ENCODE peak calls at places on chromosomes 4 and X, in seven cellular contexts. One of them, this sample, is unnamed.

GRCh38 chr4:156896536-156896935 is 75.1 kb downstream of the PDGFC start:
- DNase-seq in uterus: no peak
- DNase-seq in OCI-LY7: no peak
- DNase-seq in nephron progenitor cell: no peak
- DNase-seq in fibroblast of lung: no peak
- DNase-seq in breast epithelium: no peak
- DNase-seq in adrenal gland: no peak
- DNase-seq in this sample: no peak

GRCh38 chr4:7960017-7960789 is 20.5 kb upstream of the AFAP1 start:
- DNase-seq in uterus: peak; percentile 70
- DNase-seq in OCI-LY7: no peak
- DNase-seq in nephron progenitor cell: no peak
- DNase-seq in fibroblast of lung: no peak
- DNase-seq in breast epithelium: no peak
- DNase-seq in adrenal gland: peak; percentile 66
- DNase-seq in this sample: no peak

GRCh38 chr4:1578968-1579833 is 104.9 kb downstream of the FAM53A start:
- DNase-seq in uterus: peak; percentile 70
- DNase-seq in OCI-LY7: peak; percentile 56
- DNase-seq in nephron progenitor cell: peak; percentile 80
- DNase-seq in fibroblast of lung: peak; percentile 45
- DNase-seq in breast epithelium: peak; percentile 58
- DNase-seq in adrenal gland: peak; percentile 76
- DNase-seq in this sample: peak; percentile 98

GRCh38 chr4:86840858-86841257 is 8.3 kb downstream of the SLC10A6 start:
- DNase-seq in uterus: no peak
- DNase-seq in OCI-LY7: no peak
- DNase-seq in nephron progenitor cell: no peak
- DNase-seq in fibroblast of lung: peak; percentile 37
- DNase-seq in breast epithelium: no peak
- DNase-seq in adrenal gland: no peak
- DNase-seq in this sample: no peak

GRCh38 chrX:140764401-140764919 is 54.9 kb downstream of the LINC00632 start:
- DNase-seq in uterus: peak; percentile 12
- DNase-seq in OCI-LY7: no peak
- DNase-seq in nephron progenitor cell: peak; percentile 60
- DNase-seq in fibroblast of lung: peak; percentile 67
- DNase-seq in breast epithelium: no peak
- DNase-seq in adrenal gland: peak; percentile 17
- DNase-seq in this sample: no peak

GRCh38 chrX:127129510-127129909 is 310.0 kb downstream of the PRR32 start:
- DNase-seq in uterus: no peak
- DNase-seq in OCI-LY7: no peak
- DNase-seq in nephron progenitor cell: no peak
- DNase-seq in fibroblast of lung: no peak
- DNase-seq in breast epithelium: no peak
- DNase-seq in adrenal gland: no peak
- DNase-seq in this sample: no peak

GRCh38 chr4:6612961-6613675 is 27.4 kb upstream of the MRFAP1 start:
- DNase-seq in uterus: no peak
- DNase-seq in OCI-LY7: no peak
- DNase-seq in nephron progenitor cell: no peak
- DNase-seq in fibroblast of lung: no peak
- DNase-seq in breast epithelium: no peak
- DNase-seq in adrenal gland: no peak
- DNase-seq in this sample: no peak

GRCh38 chrX:1449581-1450149 is 3.0 kb downstream of the ASMTL start:
- DNase-seq in uterus: no peak
- DNase-seq in OCI-LY7: no peak
- DNase-seq in nephron progenitor cell: no peak
- DNase-seq in fibroblast of lung: no peak
- DNase-seq in breast epithelium: no peak
- DNase-seq in adrenal gland: no peak
- DNase-seq in this sample: no peak

GRCh38 chr4:87803421-87803820 is 4.1 kb downstream of the IBSP start:
- DNase-seq in uterus: no peak
- DNase-seq in OCI-LY7: no peak
- DNase-seq in nephron progenitor cell: no peak
- DNase-seq in fibroblast of lung: no peak
- DNase-seq in breast epithelium: no peak
- DNase-seq in adrenal gland: no peak
- DNase-seq in this sample: no peak

GRCh38 chr4:167290684-167291083 is 56.4 kb upstream of the SPOCK3 start:
- DNase-seq in uterus: no peak
- DNase-seq in OCI-LY7: no peak
- DNase-seq in nephron progenitor cell: no peak
- DNase-seq in fibroblast of lung: peak; percentile 23
- DNase-seq in breast epithelium: no peak
- DNase-seq in adrenal gland: no peak
- DNase-seq in this sample: no peak

GRCh38 chrX:46573896-46574336 is 351 bp downstream of the CHST7 start:
- DNase-seq in uterus: peak; percentile 41
- DNase-seq in OCI-LY7: peak; percentile 86
- DNase-seq in nephron progenitor cell: peak; percentile 44
- DNase-seq in fibroblast of lung: peak; percentile 65
- DNase-seq in breast epithelium: peak; percentile 40
- DNase-seq in adrenal gland: peak; percentile 38
- DNase-seq in this sample: peak; percentile 88

GRCh38 chr4:7582313-7583096 is 147.8 kb upstream of the PSAPL1 start:
- DNase-seq in uterus: no peak
- DNase-seq in OCI-LY7: no peak
- DNase-seq in nephron progenitor cell: no peak
- DNase-seq in fibroblast of lung: no peak
- DNase-seq in breast epithelium: no peak
- DNase-seq in adrenal gland: no peak
- DNase-seq in this sample: no peak

GRCh38 chrX:35351212-35351611 is 408.6 kb downstream of the FAM47B start:
- DNase-seq in uterus: no peak
- DNase-seq in OCI-LY7: no peak
- DNase-seq in nephron progenitor cell: no peak
- DNase-seq in fibroblast of lung: no peak
- DNase-seq in breast epithelium: no peak
- DNase-seq in adrenal gland: no peak
- DNase-seq in this sample: no peak

GRCh38 chr4:1130318-1131186 is 17.2 kb upstream of the RNF212 start:
- DNase-seq in uterus: peak; percentile 68
- DNase-seq in OCI-LY7: peak; percentile 82
- DNase-seq in nephron progenitor cell: peak; percentile 74
- DNase-seq in fibroblast of lung: peak; percentile 60
- DNase-seq in breast epithelium: peak; percentile 44
- DNase-seq in adrenal gland: peak; percentile 68
- DNase-seq in this sample: peak; percentile 87

GRCh38 chrX:87679849-87680248 is 162.2 kb downstream of the KLHL4 start:
- DNase-seq in uterus: no peak
- DNase-seq in OCI-LY7: no peak
- DNase-seq in nephron progenitor cell: no peak
- DNase-seq in fibroblast of lung: no peak
- DNase-seq in breast epithelium: no peak
- DNase-seq in adrenal gland: no peak
- DNase-seq in this sample: no peak

DNA sequence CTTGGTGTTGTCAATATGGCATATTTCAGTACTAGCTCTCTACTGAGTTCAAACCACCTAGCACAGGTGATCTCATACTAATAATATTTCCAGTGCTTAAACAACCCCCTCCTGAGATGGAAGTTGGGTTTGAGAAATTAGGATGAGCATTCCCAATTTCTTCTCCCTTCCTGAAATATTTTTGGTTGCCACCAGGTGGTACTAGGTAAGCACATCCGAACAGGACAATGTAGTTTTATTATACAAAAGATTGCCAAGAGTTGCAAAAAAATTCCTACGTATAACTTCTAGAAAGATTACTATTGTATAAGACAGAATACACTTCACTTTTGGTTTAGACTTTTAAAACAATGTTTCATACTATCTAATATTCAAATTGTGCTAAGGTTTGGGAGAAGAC is 484.5 kb downstream of the PACRGL start:
- DNase-seq in uterus: no peak
- DNase-seq in OCI-LY7: no peak
- DNase-seq in nephron progenitor cell: no peak
- DNase-seq in fibroblast of lung: no peak
- DNase-seq in breast epithelium: no peak
- DNase-seq in adrenal gland: no peak
- DNase-seq in this sample: no peak
- TF ChIP-seq CTCF in uterus: no peak
- TF ChIP-seq CTCF in OCI-LY7: no peak
- TF ChIP-seq CTCF in nephron progenitor cell: no peak
- TF ChIP-seq CTCF in fibroblast of lung: no peak
- TF ChIP-seq CTCF in breast epithelium: no peak
- TF ChIP-seq CTCF in adrenal gland: peak; percentile 43
- TF ChIP-seq CTCF in this sample: no peak

GRCh38 chr4:28600958-28601357 is 1740.3 kb downstream of the STIM2 start:
- DNase-seq in uterus: no peak
- DNase-seq in OCI-LY7: no peak
- DNase-seq in nephron progenitor cell: no peak
- DNase-seq in fibroblast of lung: no peak
- DNase-seq in breast epithelium: no peak
- DNase-seq in adrenal gland: no peak
- DNase-seq in this sample: no peak
- TF ChIP-seq CTCF in uterus: no peak
- TF ChIP-seq CTCF in OCI-LY7: no peak
- TF ChIP-seq CTCF in nephron progenitor cell: no peak
- TF ChIP-seq CTCF in fibroblast of lung: no peak
- TF ChIP-seq CTCF in breast epithelium: no peak
- TF ChIP-seq CTCF in adrenal gland: no peak
- TF ChIP-seq CTCF in this sample: no peak

GRCh38 chr4:140641789-140642439 is 73.2 kb upstream of the UCP1 start:
- DNase-seq in uterus: no peak
- DNase-seq in OCI-LY7: peak; percentile 23
- DNase-seq in nephron progenitor cell: no peak
- DNase-seq in fibroblast of lung: no peak
- DNase-seq in breast epithelium: peak; percentile 84
- DNase-seq in adrenal gland: no peak
- DNase-seq in this sample: no peak
- TF ChIP-seq CTCF in uterus: no peak
- TF ChIP-seq CTCF in OCI-LY7: peak; percentile 23
- TF ChIP-seq CTCF in nephron progenitor cell: no peak
- TF ChIP-seq CTCF in fibroblast of lung: peak; percentile 8
- TF ChIP-seq CTCF in breast epithelium: no peak
- TF ChIP-seq CTCF in adrenal gland: no peak
- TF ChIP-seq CTCF in this sample: no peak

GRCh38 chr4:84966382-84967291 is at the start of gene WDFY3:
- DNase-seq in uterus: peak; percentile 84
- DNase-seq in OCI-LY7: no peak
- DNase-seq in nephron progenitor cell: peak; percentile 71
- DNase-seq in fibroblast of lung: peak; percentile 89
- DNase-seq in breast epithelium: peak; percentile 79
- DNase-seq in adrenal gland: peak; percentile 92
- DNase-seq in this sample: peak; percentile 89
- TF ChIP-seq CTCF in uterus: peak; percentile 13
- TF ChIP-seq CTCF in OCI-LY7: no peak
- TF ChIP-seq CTCF in nephron progenitor cell: no peak
- TF ChIP-seq CTCF in fibroblast of lung: no peak
- TF ChIP-seq CTCF in breast epithelium: no peak
- TF ChIP-seq CTCF in adrenal gland: no peak
- TF ChIP-seq CTCF in this sample: no peak

GRCh38 chr4:182806259-182807252 is 110.6 kb downstream of the DCTD start:
- DNase-seq in uterus: peak; percentile 52
- DNase-seq in OCI-LY7: peak; percentile 37
- DNase-seq in nephron progenitor cell: peak; percentile 95
- DNase-seq in fibroblast of lung: peak; percentile 61
- DNase-seq in breast epithelium: peak; percentile 20
- DNase-seq in adrenal gland: peak; percentile 76
- DNase-seq in this sample: peak; percentile 39
- TF ChIP-seq CTCF in uterus: peak; percentile 67
- TF ChIP-seq CTCF in OCI-LY7: peak; percentile 78
- TF ChIP-seq CTCF in nephron progenitor cell: peak; percentile 94
- TF ChIP-seq CTCF in fibroblast of lung: peak; percentile 86
- TF ChIP-seq CTCF in breast epithelium: peak; percentile 89
- TF ChIP-seq CTCF in adrenal gland: peak; percentile 86
- TF ChIP-seq CTCF in this sample: no peak

DNA sequence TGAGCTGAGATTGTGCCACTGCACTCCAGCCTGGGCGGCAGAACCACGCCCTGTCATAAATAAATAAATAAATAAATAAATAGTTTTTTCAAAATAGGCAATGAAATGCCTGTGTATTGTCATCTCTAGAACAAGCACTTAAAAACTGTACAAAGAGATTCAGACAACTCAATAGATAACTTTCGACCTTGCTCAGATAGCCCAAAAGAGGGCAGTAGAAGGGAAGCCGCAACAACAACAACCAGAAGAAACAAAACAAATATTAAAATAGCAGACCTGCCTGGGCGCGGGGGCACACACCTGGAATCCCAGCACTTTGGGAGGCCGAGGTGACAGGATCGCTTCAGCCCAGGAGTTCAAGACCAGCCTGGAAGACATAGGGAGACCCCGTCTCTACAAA is 9.4 kb upstream of the CLDN34 start:
- DNase-seq in uterus: no peak
- DNase-seq in OCI-LY7: no peak
- DNase-seq in nephron progenitor cell: no peak
- DNase-seq in fibroblast of lung: no peak
- DNase-seq in breast epithelium: no peak
- DNase-seq in adrenal gland: no peak
- DNase-seq in this sample: no peak
- TF ChIP-seq CTCF in uterus: no peak
- TF ChIP-seq CTCF in OCI-LY7: no peak
- TF ChIP-seq CTCF in nephron progenitor cell: no peak
- TF ChIP-seq CTCF in fibroblast of lung: no peak
- TF ChIP-seq CTCF in breast epithelium: no peak
- TF ChIP-seq CTCF in adrenal gland: no peak
- TF ChIP-seq CTCF in this sample: no peak

DNA sequence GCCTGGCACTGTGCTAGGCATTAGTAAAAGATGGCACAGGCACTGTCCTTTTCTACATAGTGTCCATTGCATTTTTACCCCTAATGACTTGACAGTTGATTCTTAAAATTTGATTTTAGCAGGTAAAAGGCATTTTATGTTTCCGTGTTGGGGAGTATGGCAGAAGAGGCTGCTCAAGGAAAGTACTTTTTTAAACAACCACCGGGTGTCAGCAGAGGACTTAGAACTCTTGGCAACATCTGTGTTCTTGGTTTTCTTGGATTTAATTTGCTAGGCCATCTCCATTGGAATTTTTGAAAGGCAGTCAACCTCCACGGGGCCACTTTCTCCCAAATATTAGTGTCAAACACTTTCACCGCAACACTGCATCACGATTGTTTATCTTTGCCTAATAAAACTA is 102.9 kb downstream of the TSPAN7 start:
- DNase-seq in uterus: no peak
- DNase-seq in OCI-LY7: peak; percentile 13
- DNase-seq in nephron progenitor cell: peak; percentile 20
- DNase-seq in fibroblast of lung: peak; percentile 29
- DNase-seq in breast epithelium: no peak
- DNase-seq in adrenal gland: peak; percentile 14
- DNase-seq in this sample: no peak
- TF ChIP-seq CTCF in uterus: peak; percentile 39
- TF ChIP-seq CTCF in OCI-LY7: peak; percentile 59
- TF ChIP-seq CTCF in nephron progenitor cell: peak; percentile 42
- TF ChIP-seq CTCF in fibroblast of lung: peak; percentile 32
- TF ChIP-seq CTCF in breast epithelium: peak; percentile 17
- TF ChIP-seq CTCF in adrenal gland: peak; percentile 36
- TF ChIP-seq CTCF in this sample: no peak